ENCODE peak calls at places on chromosomes 13 and 19, in six cellular contexts. U is iPS-NIHi11; K is OCI-M1; Y is colonic mucosa; N is activated T-helper 1 cell treated with anti-CD3 and anti-CD28 coated beads, Interleukin-12 subunit alpha, Interleukin-12 subunit beta, Interleukin-2, Interleukin-4 antibody, amounts not matched to agents 30 ng/mL and 10 ng/mL and 1 ng/mL, durations not matched to agents 14 hours and 24 hours and 36 hours; V is DMS153. O is an unnamed sample.

GRCh38 chr19:38654478-38655079 is 7.1 kb downstream of the ACTN4 start:
- DNase-seq in U (no peak), K (no peak), Y (no peak), N (no peak), V (no peak), O (no peak)

GRCh38 chr19:35162471-35163326 is 8.2 kb downstream of the FXYD5 start:
- DNase-seq in U (no peak), K (no peak), Y (no peak), N (no peak), V (no peak), O (no peak)

GRCh38 chr13:66543780-66544179 is 686.4 kb downstream of the PCDH9 start:
- DNase-seq in U (peak; percentile 10), K (peak; percentile 15), Y (no peak), N (no peak), V (no peak), O (no peak)

GRCh38 chr19:12792048-12792852 is 964 bp downstream of the JUNB start:
- DNase-seq in U (no peak), K (peak; percentile 78), Y (peak; percentile 78), N (peak; percentile 73), V (peak; percentile 61), O (peak; percentile 65)

GRCh38 chr13:31968473-31968872 is 63.1 kb upstream of the FRY start:
- DNase-seq in U (no peak), K (peak; percentile 82), Y (peak; percentile 55), N (no peak), V (no peak), O (no peak)

GRCh38 chr19:55552620-55553019 is 7.3 kb upstream of the SBK3 start:
- DNase-seq in U (peak; percentile 11), K (no peak), Y (no peak), N (no peak), V (no peak), O (no peak)

GRCh38 chr13:113584870-113585671 is 518 bp downstream of the TFDP1 start:
- DNase-seq in U (peak; percentile 53), K (peak; percentile 36), Y (peak; percentile 24), N (peak; percentile 22), V (no peak), O (no peak)

GRCh38 chr19:8028951-8029491 is 23.5 kb upstream of the CCL25 start:
- DNase-seq in U (peak; percentile 71), K (no peak), Y (no peak), N (no peak), V (no peak), O (no peak)

GRCh38 chr19:31258211-31259052 is 90.8 kb downstream of the TSHZ3 start:
- DNase-seq in U (no peak), K (no peak), Y (peak; percentile 5), N (no peak), V (no peak), O (no peak)

GRCh38 chr19:31448221-31448657 is 99.0 kb upstream of the TSHZ3 start:
- DNase-seq in U (no peak), K (no peak), Y (peak; percentile 36), N (no peak), V (no peak), O (no peak)

GRCh38 chr19:45901912-45902650 is at the start of gene MYPOP:
- DNase-seq in U (peak; percentile 43), K (peak; percentile 45), Y (no peak), N (no peak), V (no peak), O (no peak)

GRCh38 chr13:36904219-36904618 is 15.8 kb downstream of the SMAD9 start:
- DNase-seq in U (no peak), K (no peak), Y (peak; percentile 44), N (no peak), V (peak; percentile 99), O (no peak)

GRCh38 chr19:55253842-55254624 is 4.8 kb downstream of the PPP6R1 start:
- DNase-seq in U (no peak), K (no peak), Y (no peak), N (peak; percentile 53), V (peak; percentile 74), O (no peak)

GRCh38 chr13:95643814-95644598 is 500 bp downstream of the DZIP1 start:
- DNase-seq in U (peak; percentile 39), K (no peak), Y (no peak), N (no peak), V (no peak), O (peak; percentile 27)

GRCh38 chr19:23698711-23699520 is 11.9 kb upstream of the ZNF675 start:
- DNase-seq in U (peak; percentile 14), K (no peak), Y (peak; percentile 52), N (no peak), V (no peak), O (no peak)

GRCh38 chr13:30143671-30144400 is 163.5 kb downstream of the KATNAL1 start:
- DNase-seq in U (no peak), K (no peak), Y (no peak), N (no peak), V (no peak), O (no peak)

GRCh38 chr19:873084-874019 is 13.9 kb downstream of the CFD start:
- DNase-seq in U (peak; percentile 69), K (peak; percentile 71), Y (peak; percentile 74), N (peak; percentile 76), V (no peak), O (no peak)

GRCh38 chr19:47247308-47247990 is 8.9 kb upstream of the CCDC9 start:
- DNase-seq in U (peak; percentile 47), K (peak; percentile 94), Y (peak; percentile 86), N (peak; percentile 69), V (no peak), O (peak; percentile 61)

GRCh38 chr19:9362905-9363304 is at the start of gene ZNF177:
- DNase-seq in U (no peak), K (peak; percentile 91), Y (no peak), N (no peak), V (no peak), O (no peak)